ENCODE peak calls at places on chromosomes 16 and 17, in nine cellular contexts. One of them, this sample, is unnamed.

GRCh38 chr17:83098241-83099085 is 19.1 kb downstream of the METRNL start:
- DNase-seq in GM20000: no peak
- DNase-seq in CD8-positive, alpha-beta T cell: no peak
- DNase-seq in stomach: no peak
- DNase-seq in GM04504: no peak
- DNase-seq in NCI-H2171: no peak
- DNase-seq in anterior cingulate cortex: no peak
- DNase-seq in activated B cell treated with CpG ODN at 0.5 μM for 24 hours: no peak
- DNase-seq in fibroblast of pulmonary artery: no peak
- DNase-seq in this sample: no peak

GRCh38 chr16:80947708-80948615 is 58.7 kb downstream of the CMC2 start:
- DNase-seq in GM20000: no peak
- DNase-seq in CD8-positive, alpha-beta T cell: no peak
- DNase-seq in stomach: no peak
- DNase-seq in GM04504: no peak
- DNase-seq in NCI-H2171: no peak
- DNase-seq in anterior cingulate cortex: peak
- DNase-seq in activated B cell treated with CpG ODN at 0.5 μM for 24 hours: no peak
- DNase-seq in fibroblast of pulmonary artery: peak
- DNase-seq in this sample: no peak

GRCh38 chr17:66304304-66305174 is 2.1 kb downstream of the PRKCA start:
- DNase-seq in GM20000: no peak
- DNase-seq in CD8-positive, alpha-beta T cell: no peak
- DNase-seq in stomach: no peak
- DNase-seq in GM04504: no peak
- DNase-seq in NCI-H2171: no peak
- DNase-seq in anterior cingulate cortex: peak
- DNase-seq in activated B cell treated with CpG ODN at 0.5 μM for 24 hours: no peak
- DNase-seq in fibroblast of pulmonary artery: peak
- DNase-seq in this sample: no peak

GRCh38 chr16:66335704-66336329 is 30.7 kb upstream of the CDH5 start:
- DNase-seq in GM20000: no peak
- DNase-seq in CD8-positive, alpha-beta T cell: no peak
- DNase-seq in stomach: no peak
- DNase-seq in GM04504: no peak
- DNase-seq in NCI-H2171: peak
- DNase-seq in anterior cingulate cortex: peak
- DNase-seq in activated B cell treated with CpG ODN at 0.5 μM for 24 hours: no peak
- DNase-seq in fibroblast of pulmonary artery: peak
- DNase-seq in this sample: peak

GRCh38 chr17:67256075-67256732 is 11.2 kb upstream of the HELZ start:
- DNase-seq in GM20000: no peak
- DNase-seq in CD8-positive, alpha-beta T cell: no peak
- DNase-seq in stomach: no peak
- DNase-seq in GM04504: no peak
- DNase-seq in NCI-H2171: no peak
- DNase-seq in anterior cingulate cortex: no peak
- DNase-seq in activated B cell treated with CpG ODN at 0.5 μM for 24 hours: no peak
- DNase-seq in fibroblast of pulmonary artery: no peak
- DNase-seq in this sample: no peak

GRCh38 chr17:48996696-48997102 is 486 bp upstream of the IGF2BP1 start:
- DNase-seq in GM20000: no peak
- DNase-seq in CD8-positive, alpha-beta T cell: no peak
- DNase-seq in stomach: no peak
- DNase-seq in GM04504: no peak
- DNase-seq in NCI-H2171: no peak
- DNase-seq in anterior cingulate cortex: no peak
- DNase-seq in activated B cell treated with CpG ODN at 0.5 μM for 24 hours: no peak
- DNase-seq in fibroblast of pulmonary artery: no peak
- DNase-seq in this sample: no peak

GRCh38 chr16:55056585-55057520 is 126.2 kb downstream of the IRX5 start:
- DNase-seq in GM20000: no peak
- DNase-seq in CD8-positive, alpha-beta T cell: no peak
- DNase-seq in stomach: no peak
- DNase-seq in GM04504: no peak
- DNase-seq in NCI-H2171: peak
- DNase-seq in anterior cingulate cortex: no peak
- DNase-seq in activated B cell treated with CpG ODN at 0.5 μM for 24 hours: no peak
- DNase-seq in fibroblast of pulmonary artery: no peak
- DNase-seq in this sample: no peak

GRCh38 chr16:50611332-50611934 is 63.2 kb downstream of the NKD1 start:
- DNase-seq in GM20000: no peak
- DNase-seq in CD8-positive, alpha-beta T cell: no peak
- DNase-seq in stomach: no peak
- DNase-seq in GM04504: no peak
- DNase-seq in NCI-H2171: no peak
- DNase-seq in anterior cingulate cortex: no peak
- DNase-seq in activated B cell treated with CpG ODN at 0.5 μM for 24 hours: no peak
- DNase-seq in fibroblast of pulmonary artery: peak
- DNase-seq in this sample: no peak

GRCh38 chr16:1153480-1154160 is 714 bp downstream of the CACNA1H start:
- DNase-seq in GM20000: no peak
- DNase-seq in CD8-positive, alpha-beta T cell: no peak
- DNase-seq in stomach: no peak
- DNase-seq in GM04504: no peak
- DNase-seq in NCI-H2171: no peak
- DNase-seq in anterior cingulate cortex: no peak
- DNase-seq in activated B cell treated with CpG ODN at 0.5 μM for 24 hours: no peak
- DNase-seq in fibroblast of pulmonary artery: no peak
- DNase-seq in this sample: no peak

GRCh38 chr17:15892679-15893332 is 52.1 kb upstream of the ADORA2B start:
- DNase-seq in GM20000: no peak
- DNase-seq in CD8-positive, alpha-beta T cell: no peak
- DNase-seq in stomach: no peak
- DNase-seq in GM04504: no peak
- DNase-seq in NCI-H2171: no peak
- DNase-seq in anterior cingulate cortex: no peak
- DNase-seq in activated B cell treated with CpG ODN at 0.5 μM for 24 hours: no peak
- DNase-seq in fibroblast of pulmonary artery: peak
- DNase-seq in this sample: no peak

GRCh38 chr16:74695450-74696422 is 4.9 kb downstream of the MLKL start:
- DNase-seq in GM20000: peak
- DNase-seq in CD8-positive, alpha-beta T cell: peak
- DNase-seq in stomach: peak
- DNase-seq in GM04504: peak
- DNase-seq in NCI-H2171: peak
- DNase-seq in anterior cingulate cortex: peak
- DNase-seq in activated B cell treated with CpG ODN at 0.5 μM for 24 hours: peak
- DNase-seq in fibroblast of pulmonary artery: peak
- DNase-seq in this sample: peak

GRCh38 chr17:50051082-50051576 is 4.8 kb upstream of the ITGA3 start:
- DNase-seq in GM20000: no peak
- DNase-seq in CD8-positive, alpha-beta T cell: no peak
- DNase-seq in stomach: peak
- DNase-seq in GM04504: peak
- DNase-seq in NCI-H2171: no peak
- DNase-seq in anterior cingulate cortex: no peak
- DNase-seq in activated B cell treated with CpG ODN at 0.5 μM for 24 hours: no peak
- DNase-seq in fibroblast of pulmonary artery: peak
- DNase-seq in this sample: no peak

GRCh38 chr16:9443864-9444263 is 352.4 kb downstream of the HAPSTR1 start:
- DNase-seq in GM20000: no peak
- DNase-seq in CD8-positive, alpha-beta T cell: no peak
- DNase-seq in stomach: no peak
- DNase-seq in GM04504: no peak
- DNase-seq in NCI-H2171: no peak
- DNase-seq in anterior cingulate cortex: no peak
- DNase-seq in activated B cell treated with CpG ODN at 0.5 μM for 24 hours: no peak
- DNase-seq in fibroblast of pulmonary artery: no peak
- DNase-seq in this sample: no peak

GRCh38 chr17:28953444-28954118 is 2.3 kb upstream of the PHF12 start:
- DNase-seq in GM20000: peak
- DNase-seq in CD8-positive, alpha-beta T cell: peak
- DNase-seq in stomach: peak
- DNase-seq in GM04504: no peak
- DNase-seq in NCI-H2171: no peak
- DNase-seq in anterior cingulate cortex: no peak
- DNase-seq in activated B cell treated with CpG ODN at 0.5 μM for 24 hours: peak
- DNase-seq in fibroblast of pulmonary artery: peak
- DNase-seq in this sample: no peak

GRCh38 chr17:81528651-81529436 is 667 bp downstream of the FSCN2 start:
- DNase-seq in GM20000: no peak
- DNase-seq in CD8-positive, alpha-beta T cell: peak
- DNase-seq in stomach: no peak
- DNase-seq in GM04504: no peak
- DNase-seq in NCI-H2171: no peak
- DNase-seq in anterior cingulate cortex: no peak
- DNase-seq in activated B cell treated with CpG ODN at 0.5 μM for 24 hours: no peak
- DNase-seq in fibroblast of pulmonary artery: no peak
- DNase-seq in this sample: no peak

GRCh38 chr17:73064084-73064938 is 28.2 kb downstream of the SLC39A11 start:
- DNase-seq in GM20000: no peak
- DNase-seq in CD8-positive, alpha-beta T cell: no peak
- DNase-seq in stomach: peak
- DNase-seq in GM04504: no peak
- DNase-seq in NCI-H2171: peak
- DNase-seq in anterior cingulate cortex: no peak
- DNase-seq in activated B cell treated with CpG ODN at 0.5 μM for 24 hours: no peak
- DNase-seq in fibroblast of pulmonary artery: no peak
- DNase-seq in this sample: no peak

GRCh38 chr16:53876811-53877210 is 172.9 kb downstream of the FTO start:
- DNase-seq in GM20000: no peak
- DNase-seq in CD8-positive, alpha-beta T cell: no peak
- DNase-seq in stomach: no peak
- DNase-seq in GM04504: no peak
- DNase-seq in NCI-H2171: no peak
- DNase-seq in anterior cingulate cortex: no peak
- DNase-seq in activated B cell treated with CpG ODN at 0.5 μM for 24 hours: no peak
- DNase-seq in fibroblast of pulmonary artery: no peak
- DNase-seq in this sample: no peak

GRCh38 chr16:27318399-27319256 is 4.9 kb downstream of the IL4R start:
- DNase-seq in GM20000: peak
- DNase-seq in CD8-positive, alpha-beta T cell: peak
- DNase-seq in stomach: no peak
- DNase-seq in GM04504: no peak
- DNase-seq in NCI-H2171: no peak
- DNase-seq in anterior cingulate cortex: no peak
- DNase-seq in activated B cell treated with CpG ODN at 0.5 μM for 24 hours: peak
- DNase-seq in fibroblast of pulmonary artery: peak
- DNase-seq in this sample: no peak

GRCh38 chr17:48809182-48809581 is 7.8 kb downstream of the TTLL6 start:
- DNase-seq in GM20000: no peak
- DNase-seq in CD8-positive, alpha-beta T cell: no peak
- DNase-seq in stomach: peak
- DNase-seq in GM04504: no peak
- DNase-seq in NCI-H2171: no peak
- DNase-seq in anterior cingulate cortex: no peak
- DNase-seq in activated B cell treated with CpG ODN at 0.5 μM for 24 hours: no peak
- DNase-seq in fibroblast of pulmonary artery: no peak
- DNase-seq in this sample: no peak

GRCh38 chr16:2042171-2042570 is 5.5 kb downstream of the NTHL1 start:
- DNase-seq in GM20000: no peak
- DNase-seq in CD8-positive, alpha-beta T cell: no peak
- DNase-seq in stomach: peak
- DNase-seq in GM04504: no peak
- DNase-seq in NCI-H2171: no peak
- DNase-seq in anterior cingulate cortex: no peak
- DNase-seq in activated B cell treated with CpG ODN at 0.5 μM for 24 hours: no peak
- DNase-seq in fibroblast of pulmonary artery: no peak
- DNase-seq in this sample: no peak

GRCh38 chr16:50265260-50265659 is 1.1 kb upstream of the ADCY7 start:
- DNase-seq in GM20000: no peak
- DNase-seq in CD8-positive, alpha-beta T cell: peak
- DNase-seq in stomach: peak
- DNase-seq in GM04504: no peak
- DNase-seq in NCI-H2171: peak
- DNase-seq in anterior cingulate cortex: no peak
- DNase-seq in activated B cell treated with CpG ODN at 0.5 μM for 24 hours: no peak
- DNase-seq in fibroblast of pulmonary artery: no peak
- DNase-seq in this sample: no peak

GRCh38 chr16:4376126-4376819 is 4.6 kb downstream of the VASN start:
- DNase-seq in GM20000: no peak
- DNase-seq in CD8-positive, alpha-beta T cell: no peak
- DNase-seq in stomach: peak
- DNase-seq in GM04504: peak
- DNase-seq in NCI-H2171: no peak
- DNase-seq in anterior cingulate cortex: peak
- DNase-seq in activated B cell treated with CpG ODN at 0.5 μM for 24 hours: no peak
- DNase-seq in fibroblast of pulmonary artery: peak
- DNase-seq in this sample: peak

GRCh38 chr17:7355053-7355452 is at the start of gene TMEM95:
- DNase-seq in GM20000: no peak
- DNase-seq in CD8-positive, alpha-beta T cell: no peak
- DNase-seq in stomach: no peak
- DNase-seq in GM04504: no peak
- DNase-seq in NCI-H2171: no peak
- DNase-seq in anterior cingulate cortex: peak
- DNase-seq in activated B cell treated with CpG ODN at 0.5 μM for 24 hours: no peak
- DNase-seq in fibroblast of pulmonary artery: no peak
- DNase-seq in this sample: no peak

GRCh38 chr17:32461853-32462617 is 17.7 kb downstream of the PSMD11 start:
- DNase-seq in GM20000: peak
- DNase-seq in CD8-positive, alpha-beta T cell: peak
- DNase-seq in stomach: peak
- DNase-seq in GM04504: no peak
- DNase-seq in NCI-H2171: peak
- DNase-seq in anterior cingulate cortex: no peak
- DNase-seq in activated B cell treated with CpG ODN at 0.5 μM for 24 hours: no peak
- DNase-seq in fibroblast of pulmonary artery: peak
- DNase-seq in this sample: no peak

GRCh38 chr16:73058616-73059409 is 10.9 kb upstream of the ZFHX3 start:
- DNase-seq in GM20000: peak
- DNase-seq in CD8-positive, alpha-beta T cell: no peak
- DNase-seq in stomach: peak
- DNase-seq in GM04504: no peak
- DNase-seq in NCI-H2171: peak
- DNase-seq in anterior cingulate cortex: no peak
- DNase-seq in activated B cell treated with CpG ODN at 0.5 μM for 24 hours: no peak
- DNase-seq in fibroblast of pulmonary artery: peak
- DNase-seq in this sample: no peak

GRCh38 chr17:2828396-2829038 is 32.3 kb downstream of the RAP1GAP2 start:
- DNase-seq in GM20000: peak
- DNase-seq in CD8-positive, alpha-beta T cell: peak
- DNase-seq in stomach: peak
- DNase-seq in GM04504: peak
- DNase-seq in NCI-H2171: peak
- DNase-seq in anterior cingulate cortex: peak
- DNase-seq in activated B cell treated with CpG ODN at 0.5 μM for 24 hours: peak
- DNase-seq in fibroblast of pulmonary artery: peak
- DNase-seq in this sample: no peak

GRCh38 chr17:75511270-75511609 is 4.1 kb downstream of the CASKIN2 start:
- DNase-seq in GM20000: no peak
- DNase-seq in CD8-positive, alpha-beta T cell: no peak
- DNase-seq in stomach: no peak
- DNase-seq in GM04504: no peak
- DNase-seq in NCI-H2171: no peak
- DNase-seq in anterior cingulate cortex: no peak
- DNase-seq in activated B cell treated with CpG ODN at 0.5 μM for 24 hours: no peak
- DNase-seq in fibroblast of pulmonary artery: no peak
- DNase-seq in this sample: no peak

GRCh38 chr16:88939814-88940195 is 37.2 kb downstream of the CBFA2T3 start:
- DNase-seq in GM20000: no peak
- DNase-seq in CD8-positive, alpha-beta T cell: peak
- DNase-seq in stomach: no peak
- DNase-seq in GM04504: no peak
- DNase-seq in NCI-H2171: no peak
- DNase-seq in anterior cingulate cortex: no peak
- DNase-seq in activated B cell treated with CpG ODN at 0.5 μM for 24 hours: no peak
- DNase-seq in fibroblast of pulmonary artery: no peak
- DNase-seq in this sample: no peak

GRCh38 chr16:24573141-24573540 is 33.8 kb downstream of the RBBP6 start:
- DNase-seq in GM20000: no peak
- DNase-seq in CD8-positive, alpha-beta T cell: no peak
- DNase-seq in stomach: no peak
- DNase-seq in GM04504: no peak
- DNase-seq in NCI-H2171: no peak
- DNase-seq in anterior cingulate cortex: no peak
- DNase-seq in activated B cell treated with CpG ODN at 0.5 μM for 24 hours: no peak
- DNase-seq in fibroblast of pulmonary artery: no peak
- DNase-seq in this sample: no peak

GRCh38 chr16:15961060-15961511 is 11.7 kb downstream of the ABCC1 start:
- DNase-seq in GM20000: peak
- DNase-seq in CD8-positive, alpha-beta T cell: peak
- DNase-seq in stomach: no peak
- DNase-seq in GM04504: no peak
- DNase-seq in NCI-H2171: no peak
- DNase-seq in anterior cingulate cortex: no peak
- DNase-seq in activated B cell treated with CpG ODN at 0.5 μM for 24 hours: no peak
- DNase-seq in fibroblast of pulmonary artery: peak
- DNase-seq in this sample: no peak

GRCh38 chr16:77170805-77171204 is 20.2 kb upstream of the MON1B start:
- DNase-seq in GM20000: no peak
- DNase-seq in CD8-positive, alpha-beta T cell: no peak
- DNase-seq in stomach: no peak
- DNase-seq in GM04504: no peak
- DNase-seq in NCI-H2171: no peak
- DNase-seq in anterior cingulate cortex: no peak
- DNase-seq in activated B cell treated with CpG ODN at 0.5 μM for 24 hours: no peak
- DNase-seq in fibroblast of pulmonary artery: no peak
- DNase-seq in this sample: no peak

This sample was measured in AG09319.